ENCODE peak calls at places on chromosomes 16 and 17, in four cellular contexts. E is transverse colon, H is IMR-90, I is heart left ventricle. B is an unnamed sample.

GRCh38 chr17:2776589-2777241 is 19.5 kb upstream of the RAP1GAP2 start:
- DNase-seq in E (peak; percentile 24), H (no peak), I (no peak), B (no peak)

GRCh38 chr17:67696853-67697505 is 20.8 kb upstream of the NOL11 start:
- DNase-seq in E (no peak), H (no peak), I (no peak), B (no peak)

GRCh38 chr16:47392114-47392513 is 68.7 kb downstream of the ITFG1 start:
- DNase-seq in E (no peak), H (no peak), I (no peak), B (no peak)

GRCh38 chr17:45230787-45231480 is 9.2 kb downstream of the FMNL1 start:
- DNase-seq in E (no peak), H (peak; percentile 33), I (no peak), B (no peak)

GRCh38 chr17:9937164-9937835 is 32.2 kb upstream of the RCVRN start:
- DNase-seq in E (peak; percentile 16), H (no peak), I (peak; percentile 44), B (no peak)

GRCh38 chr17:73569758-73570319 is 74.4 kb downstream of the SDK2 start:
- DNase-seq in E (no peak), H (no peak), I (no peak), B (no peak)

GRCh38 chr17:39753514-39754160 is 15.9 kb downstream of the GRB7 start:
- DNase-seq in E (peak; percentile 72), H (no peak), I (peak; percentile 66), B (peak; percentile 54)

GRCh38 chr17:68318103-68318991 is 27.1 kb downstream of the ARSG start:
- DNase-seq in E (no peak), H (peak; percentile 65), I (no peak), B (peak; percentile 21)

GRCh38 chr16:48720266-48720665 is 110.3 kb upstream of the N4BP1 start:
- DNase-seq in E (no peak), H (peak; percentile 22), I (no peak), B (no peak)

GRCh38 chr17:81228420-81228819 is 5.7 kb upstream of the CEP131 start:
- DNase-seq in E (no peak), H (no peak), I (no peak), B (no peak)

GRCh38 chr16:2799205-2799851 is 1.1 kb downstream of the PRSS41 start:
- DNase-seq in E (no peak), H (no peak), I (no peak), B (no peak)

GRCh38 chr17:78992542-78993212 is 13.0 kb upstream of the LGALS3BP start:
- DNase-seq in E (peak; percentile 6), H (no peak), I (no peak), B (no peak)

GRCh38 chr16:78742501-78743283 is 643.2 kb downstream of the WWOX start:
- DNase-seq in E (peak; percentile 68), H (peak; percentile 27), I (peak; percentile 10), B (no peak)

GRCh38 chr16:17777461-17777863 is 306.7 kb upstream of the XYLT1 start:
- DNase-seq in E (no peak), H (peak; percentile 27), I (no peak), B (no peak)

GRCh38 chr17:6541886-6542285 is 14.5 kb downstream of the PITPNM3 start:
- DNase-seq in E (no peak), H (no peak), I (no peak), B (no peak)

GRCh38 chr17:15231851-15232516 is 33.1 kb downstream of the PMP22 start:
- DNase-seq in E (no peak), H (no peak), I (no peak), B (no peak)

GRCh38 chr17:10022416-10022815 is 117.3 kb upstream of the RCVRN start:
- DNase-seq in E (no peak), H (no peak), I (peak; percentile 33), B (no peak)

GRCh38 chr17:46764709-46765401 is 53.6 kb downstream of the WNT3 start:
- DNase-seq in E (no peak), H (peak; percentile 86), I (peak; percentile 69), B (peak; percentile 85)

GRCh38 chr16:79988721-79989220 is 388.2 kb upstream of the MAF start:
- DNase-seq in E (no peak), H (no peak), I (no peak), B (no peak)

GRCh38 chr17:66949501-66949900 is 15.0 kb upstream of the CACNG4 start:
- DNase-seq in E (no peak), H (peak; percentile 8), I (no peak), B (no peak)

GRCh38 chr17:78133971-78134898 is 3.7 kb downstream of the TMC8 start:
- DNase-seq in E (peak; percentile 82), H (peak; percentile 12), I (peak; percentile 50), B (peak; percentile 69)

GRCh38 chr16:8850279-8850885 is 18.4 kb downstream of the CARHSP1 start:
- DNase-seq in E (no peak), H (peak; percentile 87), I (peak; percentile 57), B (no peak)

GRCh38 chr16:84614914-84615813 is 2.7 kb downstream of the COTL1 start:
- DNase-seq in E (no peak), H (no peak), I (no peak), B (no peak)

GRCh38 chr16:1788095-1788707 is 5.3 kb downstream of the IGFALS start:
- DNase-seq in E (no peak), H (no peak), I (peak; percentile 9), B (no peak)

GRCh38 chr17:77235370-77236080 is 94.8 kb downstream of the SEC14L1 start:
- DNase-seq in E (no peak), H (peak; percentile 88), I (peak; percentile 45), B (peak; percentile 21)

GRCh38 chr17:75625813-75626486 is 7.3 kb upstream of the SMIM5 start:
- DNase-seq in E (no peak), H (peak; percentile 4), I (no peak), B (peak; percentile 29)

GRCh38 chr17:40854175-40854814 is 12.7 kb downstream of the KRT12 start:
- DNase-seq in E (no peak), H (peak; percentile 93), I (no peak), B (no peak)

GRCh38 chr16:24728011-24728410 is 1.4 kb upstream of the TNRC6A start:
- DNase-seq in E (no peak), H (no peak), I (no peak), B (no peak)

GRCh38 chr16:24730914-24731313 is 1.5 kb downstream of the TNRC6A start:
- DNase-seq in E (no peak), H (no peak), I (no peak), B (no peak)

GRCh38 chr16:24728891-24729242 is 584 bp upstream of the TNRC6A start:
- DNase-seq in E (no peak), H (no peak), I (no peak), B (no peak)

GRCh38 chr16:24729967-24730815 is 740 bp downstream of the TNRC6A start:
- DNase-seq in E (peak; percentile 43), H (peak; percentile 18), I (peak; percentile 47), B (peak; percentile 28)

DNA sequence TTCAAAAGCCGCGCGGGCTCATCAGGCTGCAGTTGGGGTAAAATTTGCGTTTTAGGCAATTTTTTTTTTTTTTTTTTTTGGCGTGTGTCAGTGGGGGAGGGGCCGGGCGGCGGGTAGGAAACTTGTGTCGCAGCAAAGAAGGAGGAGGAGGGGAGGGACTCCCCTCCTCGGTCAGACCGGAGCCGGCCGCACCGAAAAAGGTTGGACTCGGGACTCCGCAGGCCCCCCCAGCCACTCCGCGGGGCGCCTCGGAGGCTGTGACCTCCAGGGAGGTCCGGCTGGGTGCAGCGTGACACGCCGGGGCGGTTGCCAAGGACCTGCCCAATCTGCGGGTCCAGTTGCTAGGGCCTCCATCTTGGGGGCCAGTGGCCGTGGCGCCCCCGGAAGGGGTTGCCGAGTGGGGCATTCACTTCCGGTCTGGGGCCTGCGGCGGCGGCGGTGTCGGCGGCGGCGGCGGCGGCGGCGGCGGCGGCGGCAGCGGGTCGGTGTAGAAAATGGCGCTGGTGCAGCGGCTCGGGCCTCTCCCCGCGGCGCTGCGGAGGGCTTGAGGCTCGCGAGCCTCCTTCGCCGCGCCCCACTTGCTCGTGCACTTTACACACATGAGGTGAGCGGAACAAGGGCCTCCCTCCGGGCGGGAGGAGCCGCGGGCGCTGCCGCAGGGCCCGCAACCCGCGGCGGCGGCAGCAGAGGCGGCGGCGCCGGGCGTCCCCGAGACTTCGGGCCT is at the start of gene TNRC6A:
- DNase-seq in E (peak; percentile 90), H (peak; percentile 86), I (peak; percentile 93), B (peak; percentile 88)
- TF ChIP-seq POLR2A in E (peak; percentile 77), H (peak; percentile 74), I (peak; percentile 72), B (peak; percentile 85)

GRCh38 chr16:81496742-81497141 is 52.1 kb downstream of the CMIP start:
- DNase-seq in E (no peak), H (no peak), I (no peak), B (no peak)

GRCh38 chr16:81495321-81496234 is 51.0 kb downstream of the CMIP start:
- DNase-seq in E (peak; percentile 35), H (no peak), I (peak; percentile 58), B (no peak)

GRCh38 chr16:81499576-81500380 is 55.2 kb downstream of the CMIP start:
- DNase-seq in E (no peak), H (no peak), I (no peak), B (no peak)

GRCh38 chr16:81498351-81498750 is 53.7 kb downstream of the CMIP start:
- DNase-seq in E (no peak), H (no peak), I (no peak), B (no peak)

GRCh38 chr16:81497690-81498089 is 53.1 kb downstream of the CMIP start:
- DNase-seq in E (no peak), H (no peak), I (no peak), B (no peak)
- H3K4me1 ChIP-seq in E (peaks cover 10% of the 10 kb centered on the region), H (peaks cover 18% of the 10 kb centered on the region), I (peaks cover 3% of the 10 kb centered on the region), B (peaks cover 45% of the 10 kb centered on the region)

DNA sequence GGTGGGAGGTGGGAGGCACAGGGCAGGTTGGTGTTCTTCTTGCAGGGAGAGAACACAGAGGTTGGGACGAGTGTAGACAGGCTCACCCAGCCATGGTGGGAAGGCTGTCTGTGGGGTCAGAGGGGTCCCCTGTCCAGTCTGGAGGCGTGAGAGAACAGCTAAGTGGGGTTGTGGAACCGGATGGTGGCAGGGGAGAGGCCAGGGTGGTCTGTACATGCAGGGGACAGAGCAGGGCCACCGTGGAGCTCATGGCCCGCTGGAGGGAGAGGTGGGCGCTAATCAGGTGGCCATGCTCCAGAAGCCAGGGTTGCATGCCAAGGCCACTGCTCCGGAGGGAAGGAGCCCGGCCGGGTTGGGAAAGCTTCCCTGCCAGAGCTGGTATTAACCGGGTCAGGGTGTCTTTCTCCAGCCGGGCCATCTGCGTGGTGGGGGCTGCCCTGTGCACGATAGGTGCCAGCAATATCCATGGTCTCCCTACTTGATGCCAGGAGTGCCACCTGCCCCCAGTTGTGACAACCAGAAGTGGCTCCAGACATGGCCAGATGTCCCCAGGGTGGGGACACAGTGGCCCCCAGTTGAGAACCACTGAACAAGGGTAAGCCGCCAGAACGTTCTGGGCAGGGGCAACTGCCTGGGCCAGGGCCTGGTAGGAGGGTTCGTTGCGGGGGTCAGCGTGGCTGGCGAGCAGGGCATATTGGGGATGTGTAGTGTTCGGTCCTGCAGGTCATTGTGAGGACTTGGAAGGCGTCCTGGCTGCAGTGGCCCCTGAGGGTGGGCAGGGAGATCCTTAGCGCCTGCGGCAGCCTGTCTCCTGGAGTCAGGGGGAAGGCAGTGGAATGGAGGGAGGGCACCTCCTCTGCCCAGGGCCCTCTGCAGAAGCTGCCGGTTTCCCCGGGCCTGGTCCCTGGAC is 5.1 kb downstream of the SNN start:
- DNase-seq in E (no peak), H (no peak), I (no peak), B (no peak)
- H3K36me3 ChIP-seq in E (no peaks in the 10 kb centered on the region), H (peaks cover 35% of the 10 kb centered on the region), I (no peaks in the 10 kb centered on the region), B (no peaks in the 10 kb centered on the region)

GRCh38 chr17:58755269-58755576 is 431 bp upstream of the PPM1E start:
- DNase-seq in E (no peak), H (no peak), I (no peak), B (no peak)

GRCh38 chr17:58757162-58757613 is 1.5 kb downstream of the PPM1E start:
- DNase-seq in E (no peak), H (no peak), I (no peak), B (no peak)

GRCh38 chr17:58756246-58757161 is 850 bp downstream of the PPM1E start:
- DNase-seq in E (no peak), H (no peak), I (no peak), B (peak; percentile 11)

GRCh38 chr17:58753026-58753425 is 2.6 kb upstream of the PPM1E start:
- DNase-seq in E (no peak), H (no peak), I (no peak), B (no peak)

GRCh38 chr17:58755577-58756245 is at the start of gene PPM1E:
- DNase-seq in E (peak; percentile 12), H (peak; percentile 26), I (peak; percentile 26), B (peak; percentile 34)
- TF ChIP-seq POLR2A in E (no peak), H (no peak), I (no peak), B (no peak)

B was measured in body of pancreas.